ENCODE peak calls at places on chromosomes 13 and 19, in five cellular contexts. D is stimulated activated CD8-positive, alpha-beta memory T cell treated with anti-CD3 and anti-CD28 coated beads, Interleukin-4, amount 100 ng/mL, for 24 hours; L is NCI-H1930; Q is naive thymus-derived CD8-positive, alpha-beta T cell; M is NCI-H187. K is an unnamed sample.

GRCh38 chr13:99614465-99614885 is 113.2 kb downstream of the TM9SF2 start:
- DNase-seq in D (no peak), M (no peak), L (no peak), Q (no peak), K (no peak)

GRCh38 chr19:36032251-36033104 is at the start of gene CLIP3:
- DNase-seq in Q (peak), M (peak), L (peak), D (peak), K (peak)

GRCh38 chr13:67148219-67148583 is 81.9 kb downstream of the PCDH9 start:
- DNase-seq in M (no peak), D (no peak), Q (no peak), L (no peak), K (no peak)

GRCh38 chr13:24500977-24501376 is 11.6 kb downstream of the PARP4 start:
- DNase-seq in L (no peak), Q (no peak), D (no peak), M (no peak), K (no peak)

GRCh38 chr19:17765069-17765618 is 13.9 kb downstream of the FCHO1 start:
- DNase-seq in Q (no peak), D (no peak), M (no peak), L (no peak), K (no peak)

GRCh38 chr13:85497652-85498051 is 301.6 kb downstream of the SLITRK6 start:
- DNase-seq in D (no peak), Q (no peak), M (no peak), L (no peak), K (no peak)

GRCh38 chr13:40562975-40563349 is 103.5 kb downstream of the FOXO1 start:
- DNase-seq in M (no peak), L (no peak), Q (no peak), D (no peak), K (no peak)

GRCh38 chr13:72384879-72385278 is 342.6 kb downstream of the MZT1 start:
- DNase-seq in M (no peak), D (no peak), L (no peak), Q (no peak), K (no peak)

GRCh38 chr19:1469936-1470863 is 8.8 kb downstream of the C19orf25 start:
- DNase-seq in L (peak), D (peak), M (no peak), Q (peak), K (peak)

GRCh38 chr19:47389150-47389556 is 30.2 kb downstream of the MEIS3 start:
- DNase-seq in D (no peak), M (no peak), L (no peak), Q (no peak), K (no peak)

GRCh38 chr13:48873598-48873997 is 102.1 kb upstream of the FNDC3A start:
- DNase-seq in Q (no peak), L (no peak), M (no peak), D (no peak), K (no peak)

GRCh38 chr19:35890113-35890650 is 10.2 kb downstream of the NFKBID start:
- DNase-seq in Q (no peak), M (no peak), D (no peak), L (no peak), K (no peak)

GRCh38 chr13:94120878-94121277 is 358.6 kb downstream of the DCT start:
- DNase-seq in L (no peak), Q (no peak), D (no peak), M (no peak), K (no peak)

GRCh38 chr19:19409235-19410030 is 4.0 kb downstream of the GATAD2A start:
- DNase-seq in L (no peak), Q (no peak), D (no peak), M (no peak), K (no peak)

GRCh38 chr19:1169921-1170885 is 3.9 kb downstream of the SBNO2 start:
- DNase-seq in Q (no peak), L (no peak), M (no peak), D (no peak), K (no peak)

GRCh38 chr19:47253467-47253881 is 2.9 kb upstream of the CCDC9 start:
- DNase-seq in Q (no peak), D (no peak), L (no peak), M (no peak), K (no peak)

GRCh38 chr13:113936566-113936965 is 37.3 kb downstream of the C13orf46 start:
- DNase-seq in Q (no peak), M (no peak), L (no peak), D (no peak), K (no peak)

GRCh38 chr19:10533656-10534386 is 9.9 kb upstream of the ATG4D start:
- DNase-seq in Q (no peak), M (no peak), D (no peak), L (no peak), K (no peak)

GRCh38 chr19:40445945-40446784 is 2.0 kb upstream of the SERTAD3 start:
- DNase-seq in L (no peak), M (no peak), Q (no peak), D (no peak), K (no peak)

GRCh38 chr19:10320602-10321416 is 5.0 kb upstream of the FDX2 start:
- DNase-seq in M (no peak), D (no peak), L (no peak), Q (no peak), K (no peak)

GRCh38 chr13:99314640-99315176 is 7.5 kb upstream of the GPR183 start:
- DNase-seq in D (peak), L (no peak), Q (peak), M (no peak), K (no peak)

GRCh38 chr13:92901739-92902138 is 324.9 kb upstream of the GPC6 start:
- DNase-seq in M (no peak), Q (no peak), D (no peak), L (no peak), K (no peak)

GRCh38 chr19:7611541-7612279 is 16.0 kb downstream of the CAMSAP3 start:
- DNase-seq in Q (no peak), D (no peak), L (no peak), M (no peak), K (no peak)

GRCh38 chr13:99484405-99484981 is 16.8 kb upstream of the TM9SF2 start:
- DNase-seq in M (no peak), Q (no peak), L (no peak), D (no peak), K (no peak)

GRCh38 chr13:51416107-51416506 is 36.7 kb downstream of the INTS6 start:
- DNase-seq in Q (no peak), L (no peak), D (no peak), M (no peak), K (no peak)

GRCh38 chr19:1590641-1591397 is 1.8 kb downstream of the MBD3 start:
- DNase-seq in M (no peak), L (no peak), Q (no peak), D (no peak), K (no peak)

GRCh38 chr19:1649706-1650626 is 2.4 kb downstream of the TCF3 start:
- DNase-seq in L (no peak), D (no peak), Q (no peak), M (no peak), K (no peak)

GRCh38 chr13:30718661-30719520 is 16.5 kb upstream of the ALOX5AP start:
- DNase-seq in D (no peak), M (no peak), L (no peak), Q (no peak), K (no peak)

GRCh38 chr19:18795540-18795939 is 4.4 kb upstream of the COMP start:
- DNase-seq in M (no peak), Q (no peak), D (no peak), L (no peak), K (no peak)

GRCh38 chr19:3304871-3305423 is 61.4 kb upstream of the NFIC start:
- DNase-seq in L (peak), M (peak), D (peak), Q (peak), K (no peak)

GRCh38 chr19:45767410-45767880 is 1.6 kb downstream of the SIX5 start:
- DNase-seq in M (peak), Q (no peak), L (no peak), D (no peak), K (no peak)

GRCh38 chr13:30577381-30577780 is 40.3 kb upstream of the USPL1 start:
- DNase-seq in Q (no peak), L (no peak), D (peak), M (no peak), K (no peak)

GRCh38 chr13:37134411-37135041 is 29.1 kb upstream of the CSNK1A1L start:
- DNase-seq in L (no peak), M (no peak), D (no peak), Q (no peak), K (no peak)

GRCh38 chr19:15264061-15264932 is 32.0 kb upstream of the EPHX3 start:
- DNase-seq in L (no peak), Q (peak), D (peak), M (peak), K (no peak)

GRCh38 chr19:49667473-49667872 is 1.7 kb downstream of the BCL2L12 start:
- DNase-seq in Q (no peak), M (no peak), D (no peak), L (no peak), K (no peak)

GRCh38 chr19:21321996-21322395 is 7.2 kb downstream of the ZNF708 start:
- DNase-seq in L (no peak), M (no peak), Q (no peak), D (no peak), K (no peak)

GRCh38 chr13:30743319-30744055 is 8.1 kb downstream of the ALOX5AP start:
- DNase-seq in L (no peak), Q (no peak), M (no peak), D (no peak), K (no peak)

GRCh38 chr19:38443458-38444001 is 10.0 kb downstream of the RYR1 start:
- DNase-seq in D (no peak), M (no peak), L (no peak), Q (no peak), K (no peak)

GRCh38 chr13:44259045-44260042 is 114.3 kb upstream of the SERP2 start:
- DNase-seq in Q (peak), M (no peak), L (no peak), D (peak), K (no peak)

GRCh38 chr13:27036236-27036981 is 135.2 kb downstream of the USP12 start:
- DNase-seq in Q (no peak), M (no peak), L (no peak), D (no peak), K (no peak)

K was measured in NCI-H1417 treated with DMSO at 0.1 percent for 48 hours.